ENCODE peak calls at places on chromosomes 11 and 22, in eight cellular contexts. E is cardiac fibroblast, B is germinal center, I is psoas muscle, R is uterus, A is body of pancreas, X is EL, S is neural crest cell. W is an unnamed sample.

GRCh38 chr22:41217553-41218157 is 12.5 kb downstream of the L3MBTL2 start:
- DNase-seq in X (peak), E (peak), I (peak), S (peak), A (no peak), B (peak), R (peak), W (peak)

GRCh38 chr11:82521427-82521826 is 212.2 kb downstream of the FAM181B start:
- DNase-seq in X (no peak), E (no peak), R (no peak), I (no peak), S (no peak), B (no peak), A (no peak), W (peak)

GRCh38 chr11:13249992-13250391 is 27.6 kb upstream of the BMAL1 start:
- DNase-seq in S (no peak), I (no peak), A (no peak), B (no peak), X (peak), E (peak), R (no peak), W (no peak)

GRCh38 chr11:121426476-121427454 is 25.3 kb upstream of the SORL1 start:
- DNase-seq in S (peak), B (peak), I (peak), X (no peak), E (no peak), R (no peak), A (no peak), W (peak)

GRCh38 chr22:42754658-42755057 is 34.0 kb upstream of the A4GALT start:
- DNase-seq in E (peak), B (no peak), R (no peak), X (no peak), S (no peak), A (peak), I (no peak), W (no peak)

GRCh38 chr11:47631473-47631872 is 10.9 kb downstream of the MTCH2 start:
- DNase-seq in I (no peak), E (peak), S (no peak), A (no peak), X (no peak), B (no peak), R (no peak), W (no peak)

GRCh38 chr11:95688501-95689222 is 100.9 kb downstream of the FAM76B start:
- DNase-seq in R (no peak), S (no peak), E (no peak), X (no peak), I (no peak), B (no peak), A (no peak), W (no peak)

GRCh38 chr11:34495239-34495723 is 18.3 kb downstream of the ELF5 start:
- DNase-seq in X (no peak), B (no peak), R (no peak), I (no peak), E (no peak), A (no peak), S (no peak), W (no peak)

GRCh38 chr11:44600739-44601416 is 35.4 kb downstream of the CD82 start:
- DNase-seq in X (no peak), B (peak), I (no peak), S (peak), E (peak), R (no peak), A (no peak), W (no peak)

GRCh38 chr11:124900464-124900863 is 2.8 kb upstream of the ROBO4 start:
- DNase-seq in X (peak), E (peak), B (no peak), I (no peak), R (peak), A (no peak), S (no peak), W (no peak)

GRCh38 chr22:41920271-41920976 is 5.5 kb upstream of the SHISA8 start:
- DNase-seq in A (no peak), B (peak), R (no peak), X (no peak), E (no peak), I (no peak), S (no peak), W (no peak)